ENCODE peak calls at places on chromosome 12, in six cellular contexts. N, O, T, L, K and P are unnamed samples.

GRCh38 chr12:5620896-5621295 is 189.0 kb downstream of the NTF3 start:
- DNase-seq in N (no peak), O (no peak), T (no peak), L (no peak), K (no peak), P (no peak)

GRCh38 chr12:94429191-94429590 is 30.5 kb downstream of the CEP83 start:
- DNase-seq in N (no peak), O (no peak), T (no peak), L (no peak), K (no peak), P (no peak)

GRCh38 chr12:80648866-80649265 is 58.6 kb upstream of the MYF6 start:
- DNase-seq in N (peak; percentile 78), O (no peak), T (no peak), L (no peak), K (no peak), P (no peak)

GRCh38 chr12:107344035-107344808 is 250.9 kb upstream of the CRY1 start:
- DNase-seq in N (no peak), O (peak; percentile 96), T (peak; percentile 18), L (peak; percentile 28), K (no peak), P (no peak)

GRCh38 chr12:109704371-109705098 is 9.1 kb upstream of the FAM222A start:
- DNase-seq in N (no peak), O (no peak), T (no peak), L (no peak), K (no peak), P (no peak)

GRCh38 chr12:1812650-1813302 is 7.6 kb upstream of the LRTM2 start:
- DNase-seq in N (peak; percentile 72), O (no peak), T (peak; percentile 62), L (no peak), K (no peak), P (peak; percentile 50)

GRCh38 chr12:31386364-31386777 is 60.4 kb upstream of the SINHCAF start:
- DNase-seq in N (no peak), O (no peak), T (no peak), L (no peak), K (no peak), P (no peak)

GRCh38 chr12:111584959-111585358 is 14.2 kb downstream of the ATXN2 start:
- DNase-seq in N (no peak), O (no peak), T (no peak), L (no peak), K (no peak), P (no peak)

GRCh38 chr12:46358791-46359666 is 13.5 kb downstream of the SLC38A2 start:
- DNase-seq in N (peak; percentile 20), O (no peak), T (no peak), L (no peak), K (no peak), P (no peak)

GRCh38 chr12:126855768-126856167 is 1411.2 kb upstream of the TMEM132C start:
- DNase-seq in N (no peak), O (no peak), T (no peak), L (no peak), K (no peak), P (no peak)

GRCh38 chr12:89768586-89769482 is 60.2 kb upstream of the ATP2B1 start:
- DNase-seq in N (peak; percentile 98), O (peak; percentile 78), T (peak; percentile 71), L (peak; percentile 64), K (no peak), P (no peak)

GRCh38 chr12:27333311-27334009 is 824 bp downstream of the BMAL2 start:
- DNase-seq in N (no peak), O (no peak), T (peak; percentile 58), L (no peak), K (peak; percentile 66), P (peak; percentile 42)

GRCh38 chr12:122063691-122064033 is 14.9 kb upstream of the MLXIP start:
- DNase-seq in N (no peak), O (no peak), T (no peak), L (no peak), K (no peak), P (no peak)

GRCh38 chr12:57111046-57111698 is at the start of gene STAT6:
- DNase-seq in N (peak; percentile 90), O (peak; percentile 87), T (peak; percentile 91), L (no peak), K (peak; percentile 86), P (peak; percentile 87)

GRCh38 chr12:23084236-23084995 is 459.4 kb downstream of the ETNK1 start:
- DNase-seq in N (peak; percentile 97), O (peak; percentile 59), T (peak; percentile 38), L (no peak), K (no peak), P (no peak)

GRCh38 chr12:68972570-68972969 is 39.6 kb upstream of the CPM start:
- DNase-seq in N (no peak), O (no peak), T (no peak), L (no peak), K (no peak), P (no peak)

GRCh38 chr12:52436828-52437474 is 2.8 kb upstream of the KRT75 start:
- DNase-seq in N (no peak), O (no peak), T (no peak), L (no peak), K (no peak), P (no peak)

GRCh38 chr12:68623059-68623458 is 12.4 kb downstream of the RAP1B start:
- DNase-seq in N (no peak), O (no peak), T (no peak), L (no peak), K (no peak), P (no peak)

GRCh38 chr12:9740109-9740750 is 7.3 kb upstream of the CLECL1 start:
- DNase-seq in N (no peak), O (no peak), T (no peak), L (no peak), K (no peak), P (no peak)
- H3K4me3 ChIP-seq in N (no peak overlapping the region), O (no peak overlapping the region), T (no peak overlapping the region), L (peak overlapping the region; percentile 40), K (no peak overlapping the region), P (peak overlapping the region; percentile 47)

GRCh38 chr12:124498870-124499753 is 68.3 kb downstream of the NCOR2 start:
- DNase-seq in N (peak; percentile 59), O (no peak), T (no peak), L (no peak), K (no peak), P (no peak)
- TF ChIP-seq CTCF in N (no peak), O (no peak), T (no peak), L (no peak), K (no peak), P (no peak)

GRCh38 chr12:119804011-119804641 is 73.0 kb downstream of the CIT start:
- DNase-seq in N (peak; percentile 57), O (peak; percentile 63), T (peak; percentile 90), L (no peak), K (no peak), P (peak; percentile 37)
- H3K4me3 ChIP-seq in N (peak overlapping the region; percentile 17), O (no peak overlapping the region), T (no peak overlapping the region), L (no peak overlapping the region), K (no peak overlapping the region), P (peak overlapping the region; percentile 36)

DNA sequence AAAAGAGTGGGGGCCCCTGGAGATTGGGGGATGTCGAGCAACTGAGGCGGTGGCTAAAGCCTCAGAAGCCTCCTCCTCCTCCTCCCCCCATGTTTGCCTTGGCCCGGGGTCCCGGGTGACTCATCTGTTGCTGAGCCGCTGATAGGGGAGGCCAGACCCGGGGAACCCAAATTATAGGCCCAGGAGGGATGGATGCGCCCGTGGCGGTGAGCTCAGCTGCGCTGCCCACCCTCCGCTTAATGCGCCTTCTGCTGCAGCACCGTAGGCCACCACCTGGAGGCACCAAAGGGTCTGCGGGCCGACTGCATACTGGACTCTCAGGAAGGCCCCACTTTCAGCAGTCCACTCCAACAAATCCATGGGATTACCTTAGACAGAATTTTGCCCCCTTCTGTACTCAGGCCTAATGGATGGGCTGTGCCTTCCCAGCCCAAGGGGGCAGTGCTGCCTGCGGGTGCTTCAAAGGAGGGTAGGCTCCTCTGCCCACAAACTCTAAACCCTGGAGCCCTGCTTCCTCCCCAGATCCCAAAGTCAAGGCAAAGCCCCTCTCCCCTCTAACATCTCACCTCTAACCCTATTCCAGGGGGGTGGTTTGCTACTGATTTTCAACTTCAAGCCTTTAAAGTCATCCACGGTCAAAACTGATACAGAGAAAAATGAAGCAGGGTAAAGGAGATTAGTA is 2.6 kb upstream of the WNT10B start:
- DNase-seq in N (peak; percentile 90), O (peak; percentile 56), T (peak; percentile 71), L (no peak), K (peak; percentile 71), P (peak; percentile 66)
- TF ChIP-seq CTCF in N (peak; percentile 29), O (peak; percentile 19), T (peak; percentile 50), L (peak; percentile 69), K (peak; percentile 71), P (peak; percentile 57)

GRCh38 chr12:70467908-70468733 is 102.0 kb downstream of the KCNMB4 start:
- DNase-seq in N (no peak), O (no peak), T (no peak), L (no peak), K (no peak), P (no peak)
- H3K4me3 ChIP-seq in N (no peak overlapping the region), O (no peak overlapping the region), T (no peak overlapping the region), L (no peak overlapping the region), K (no peak overlapping the region), P (no peak overlapping the region)